ENCODE peak calls at places on chromosomes 7 and 10, in ten cellular contexts. P, T, N, M, W, X, A, Q, Z and K are unnamed samples.

GRCh38 chr10:48896756-48897437 is 42.7 kb downstream of the LRRC18 start:
- DNase-seq in P (no peak), T (no peak), N (no peak), M (peak), W (no peak), X (no peak), A (no peak), Q (no peak), Z (no peak), K (no peak)

GRCh38 chr7:29564455-29565185 is 985 bp downstream of the PRR15 start:
- DNase-seq in P (peak), T (peak), N (peak), M (peak), W (peak), X (no peak), A (no peak), Q (peak), Z (no peak), K (peak)

GRCh38 chr7:134154581-134155130 is 27.5 kb downstream of the LRGUK start:
- DNase-seq in P (peak), T (peak), N (no peak), M (no peak), W (no peak), X (no peak), A (no peak), Q (no peak), Z (no peak), K (no peak)

GRCh38 chr7:157370761-157371160 is 34.0 kb downstream of the DNAJB6 start:
- DNase-seq in P (no peak), T (no peak), N (no peak), M (no peak), W (no peak), X (no peak), A (no peak), Q (no peak), Z (no peak), K (no peak)

GRCh38 chr10:42630537-42631134 is 7.7 kb downstream of the ZNF33B start:
- DNase-seq in P (peak), T (no peak), N (no peak), M (no peak), W (no peak), X (no peak), A (no peak), Q (no peak), Z (no peak), K (no peak)

GRCh38 chr10:103661198-103661950 is 167.9 kb downstream of the NEURL1 start:
- DNase-seq in P (peak), T (no peak), N (peak), M (no peak), W (peak), X (peak), A (peak), Q (peak), Z (peak), K (peak)

GRCh38 chr10:15543994-15544393 is 172.9 kb upstream of the FAM171A1 start:
- DNase-seq in P (no peak), T (no peak), N (no peak), M (no peak), W (no peak), X (no peak), A (no peak), Q (no peak), Z (no peak), K (no peak)

GRCh38 chr10:10774416-10774815 is 243.3 kb upstream of the CELF2 start:
- DNase-seq in P (no peak), T (no peak), N (no peak), M (no peak), W (no peak), X (no peak), A (no peak), Q (no peak), Z (no peak), K (no peak)

GRCh38 chr10:57513637-57514036 is 754.1 kb downstream of the IPMK start:
- DNase-seq in P (no peak), T (no peak), N (no peak), M (no peak), W (no peak), X (no peak), A (no peak), Q (no peak), Z (no peak), K (no peak)

GRCh38 chr7:128396357-128396756 is 13.4 kb downstream of the IMPDH1 start:
- DNase-seq in P (no peak), T (no peak), N (no peak), M (no peak), W (no peak), X (no peak), A (no peak), Q (no peak), Z (no peak), K (no peak)

GRCh38 chr7:128398016-128398840 is 11.6 kb downstream of the IMPDH1 start:
- DNase-seq in P (no peak), T (peak), N (no peak), M (peak), W (peak), X (no peak), A (peak), Q (peak), Z (peak), K (peak)

GRCh38 chr7:128399991-128400390 is 9.8 kb downstream of the IMPDH1 start:
- DNase-seq in P (no peak), T (no peak), N (no peak), M (no peak), W (no peak), X (no peak), A (no peak), Q (no peak), Z (no peak), K (no peak)

GRCh38 chr7:128400566-128400965 is 9.2 kb downstream of the IMPDH1 start:
- DNase-seq in P (no peak), T (no peak), N (no peak), M (no peak), W (no peak), X (no peak), A (no peak), Q (no peak), Z (no peak), K (no peak)

GRCh38 chr7:128398841-128399135 is 11.0 kb downstream of the IMPDH1 start:
- DNase-seq in P (no peak), T (no peak), N (no peak), M (no peak), W (no peak), X (no peak), A (no peak), Q (no peak), Z (no peak), K (no peak)
- TF ChIP-seq CTCF in P (no peak), T (no peak), N (no peak), M (no peak), W (peak), X (no peak), A (no peak), Q (no peak), Z (no peak), K (no peak)

DNA sequence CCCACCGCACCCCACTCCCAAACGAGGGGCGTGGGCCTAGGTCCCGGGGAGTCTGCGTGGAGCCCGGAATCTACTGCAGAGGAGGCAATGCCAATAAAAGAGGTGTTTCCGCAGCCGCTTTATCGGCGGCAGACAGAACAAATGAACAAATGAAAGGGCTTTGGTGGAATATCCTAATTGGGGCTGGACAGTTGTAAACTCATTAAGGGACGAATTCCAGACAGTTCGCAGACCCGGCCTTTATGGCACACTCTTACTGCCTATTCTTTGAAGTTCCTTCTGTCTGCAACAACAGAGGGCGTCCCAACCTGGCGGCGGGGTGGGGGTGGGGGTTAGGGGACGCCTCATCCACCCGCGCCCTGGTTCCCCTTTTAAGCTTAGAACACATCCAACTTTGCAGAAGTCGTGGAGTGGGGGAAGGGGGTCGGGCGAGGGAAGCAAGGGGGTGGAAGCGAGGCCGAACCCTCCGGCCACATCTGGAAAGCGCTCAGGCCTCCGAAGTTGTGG is 4.1 kb downstream of the HOXA9 start:
- DNase-seq in P (no peak), T (no peak), N (no peak), M (no peak), W (no peak), X (no peak), A (no peak), Q (no peak), Z (peak), K (no peak)
- TF ChIP-seq CTCF in P (no peak), T (no peak), N (no peak), M (no peak), W (no peak), X (no peak), A (no peak), Q (peak), Z (no peak), K (no peak)

GRCh38 chr7:137908106-137908505 is 61.3 kb upstream of the DGKI start:
- DNase-seq in P (no peak), T (no peak), N (no peak), M (no peak), W (no peak), X (no peak), A (no peak), Q (no peak), Z (no peak), K (no peak)

GRCh38 chr7:137903382-137904169 is 56.8 kb upstream of the DGKI start:
- DNase-seq in P (peak), T (peak), N (no peak), M (peak), W (peak), X (no peak), A (peak), Q (peak), Z (no peak), K (peak)

GRCh38 chr7:137900137-137900536 is 53.4 kb upstream of the DGKI start:
- DNase-seq in P (no peak), T (no peak), N (no peak), M (no peak), W (no peak), X (no peak), A (no peak), Q (no peak), Z (no peak), K (no peak)

GRCh38 chr7:137909042-137909441 is 62.3 kb upstream of the DGKI start:
- DNase-seq in P (peak), T (no peak), N (no peak), M (no peak), W (no peak), X (no peak), A (no peak), Q (no peak), Z (peak), K (no peak)

GRCh38 chr7:137904826-137905225 is 58.1 kb upstream of the DGKI start:
- DNase-seq in P (peak), T (no peak), N (no peak), M (no peak), W (no peak), X (no peak), A (no peak), Q (no peak), Z (no peak), K (no peak)
- TF ChIP-seq CTCF in P (no peak), T (no peak), N (no peak), M (no peak), W (no peak), X (no peak), A (no peak), Q (peak), Z (no peak), K (no peak)

DNA sequence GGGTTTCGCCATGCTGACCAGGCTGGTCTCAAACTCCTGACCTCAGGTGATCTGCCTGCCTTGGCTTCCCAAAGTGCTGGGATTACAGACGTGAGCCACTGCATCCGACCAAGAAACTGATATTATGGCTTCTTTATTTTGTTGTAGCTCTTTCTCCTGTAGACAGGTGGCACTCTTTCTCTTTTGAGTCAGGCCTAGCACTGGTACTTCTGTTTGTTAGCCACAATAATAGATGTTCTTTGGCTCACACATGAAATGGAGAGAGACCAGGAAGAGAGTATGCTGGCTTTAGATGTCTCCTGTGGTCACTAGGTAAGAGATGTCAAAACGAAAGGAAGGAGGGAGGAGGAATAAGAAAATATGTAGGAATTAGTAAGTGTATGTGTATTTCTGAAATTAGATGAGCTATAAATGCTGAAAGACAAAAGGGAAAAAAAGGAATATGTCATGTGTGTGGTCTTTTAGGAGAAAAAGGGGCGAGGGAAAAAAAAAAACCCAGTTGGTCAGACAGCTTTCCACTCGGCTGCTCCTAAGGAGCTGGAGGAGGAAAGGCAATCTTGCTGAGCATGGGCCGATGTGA is 78.7 kb downstream of the CLEC2L start:
- DNase-seq in P (peak), T (peak), N (no peak), M (peak), W (no peak), X (peak), A (peak), Q (no peak), Z (no peak), K (peak)
- TF ChIP-seq CTCF in P (peak), T (peak), N (peak), M (peak), W (peak), X (peak), A (no peak), Q (peak), Z (peak), K (peak)

DNA sequence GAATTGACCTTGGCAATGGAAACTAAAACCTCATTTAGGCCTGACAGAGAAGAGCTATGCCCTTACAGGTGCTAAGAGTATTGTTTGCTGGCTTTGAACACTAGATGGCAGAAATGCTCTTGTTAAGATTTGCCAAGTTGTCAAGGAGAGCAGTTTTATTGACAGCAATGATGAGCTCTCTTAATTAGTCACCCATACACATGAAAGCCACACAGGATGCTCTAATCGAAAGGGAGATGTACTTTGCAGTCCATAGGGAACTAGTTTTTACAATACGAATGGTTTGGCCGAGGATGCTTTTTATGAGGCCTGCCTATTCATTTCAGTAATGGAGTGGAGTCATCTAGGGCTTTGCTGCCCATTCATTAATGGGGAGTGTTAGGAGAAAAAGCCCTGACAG is 45.4 kb upstream of the MBL2 start:
- DNase-seq in P (peak), T (peak), N (no peak), M (peak), W (peak), X (peak), A (peak), Q (no peak), Z (no peak), K (peak)
- TF ChIP-seq CTCF in P (peak), T (peak), N (peak), M (peak), W (peak), X (peak), A (peak), Q (peak), Z (no peak), K (peak)

DNA sequence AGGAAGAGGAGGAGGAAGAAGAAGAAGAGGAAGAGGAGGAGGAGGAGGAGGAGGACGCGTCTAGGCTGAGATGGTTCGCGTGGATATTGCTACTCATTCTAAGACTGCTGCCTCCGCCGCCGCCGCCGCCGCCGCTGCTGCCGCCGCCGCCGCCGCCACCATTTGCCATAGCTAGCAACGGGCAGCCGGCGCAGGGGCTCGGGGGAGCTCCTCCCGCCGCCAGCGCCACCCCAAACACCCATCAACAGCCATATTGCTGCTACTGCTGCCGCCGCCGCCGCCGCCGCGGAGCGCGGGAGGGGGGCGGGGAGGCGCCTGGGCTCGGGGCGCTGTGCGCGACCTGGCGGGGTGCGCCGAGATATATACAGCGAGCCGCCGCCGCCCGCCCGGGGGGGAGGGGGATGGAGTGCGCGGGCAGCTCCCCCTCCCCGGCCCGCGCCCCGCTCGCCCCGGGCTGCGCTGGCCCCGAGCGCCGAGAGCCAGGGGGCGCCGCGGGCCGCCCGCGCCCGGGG is at the start of gene KCNMA1:
- DNase-seq in P (peak), T (no peak), N (no peak), M (peak), W (peak), X (no peak), A (peak), Q (no peak), Z (no peak), K (peak)
- TF ChIP-seq CTCF in P (no peak), T (no peak), N (no peak), M (no peak), W (no peak), X (no peak), A (no peak), Q (no peak), Z (no peak), K (no peak)